ENCODE peak calls at places on chromosomes 6 and 20, in seven cellular contexts. R is activated CD4-positive, alpha-beta memory T cell treated with anti-CD3 and anti-CD28 coated beads for 36 hours; K is neural crest cell; V is astrocyte of the cerebellum; P is Calu3; D is neural progenitor cell; Q is GM12892. U is an unnamed sample.

GRCh38 chr6:142377112-142377848 is 75.5 kb downstream of the ADGRG6 start:
- DNase-seq in R (no peak), D (peak; percentile 45), Q (no peak), K (no peak), P (peak; percentile 68), V (no peak), U (no peak)

GRCh38 chr6:149273318-149273717 is 44.2 kb upstream of the TAB2 start:
- DNase-seq in D (no peak), V (no peak), Q (no peak), K (no peak), P (no peak), R (peak; percentile 34), U (no peak)

GRCh38 chr6:37137201-37137880 is 32.6 kb upstream of the PIM1 start:
- DNase-seq in R (peak; percentile 81), Q (no peak), P (peak; percentile 80), D (peak; percentile 93), K (peak; percentile 20), V (peak; percentile 98), U (peak; percentile 92)

GRCh38 chr6:170206317-170206621 is 84.6 kb downstream of the DLL1 start:
- DNase-seq in Q (no peak), V (no peak), K (no peak), D (no peak), R (no peak), P (no peak), U (no peak)

GRCh38 chr6:89352329-89353117 is at the start of gene UBE2J1:
- DNase-seq in K (peak; percentile 82), Q (peak; percentile 45), V (peak; percentile 69), R (peak; percentile 85), D (peak; percentile 93), P (peak; percentile 89), U (peak; percentile 84)

GRCh38 chr6:87472525-87473418 is at the start of gene SLC35A1:
- DNase-seq in V (peak; percentile 39), K (peak; percentile 80), Q (peak; percentile 72), D (peak; percentile 87), P (peak; percentile 87), R (peak; percentile 88), U (peak; percentile 82)

GRCh38 chr6:147117580-147117979 is 86.6 kb upstream of the STXBP5 start:
- DNase-seq in P (no peak), Q (no peak), V (no peak), D (peak; percentile 9), K (no peak), R (no peak), U (no peak)

GRCh38 chr6:7108964-7109836 is 1.4 kb downstream of the RREB1 start:
- DNase-seq in V (peak; percentile 43), R (peak; percentile 55), D (peak; percentile 59), Q (peak; percentile 34), P (peak; percentile 31), K (peak; percentile 5), U (no peak)

GRCh38 chr20:44701116-44701865 is 13.9 kb upstream of the CCN5 start:
- DNase-seq in R (no peak), P (no peak), K (no peak), V (no peak), D (no peak), Q (no peak), U (no peak)

U was measured in neuronal stem cell.